ENCODE peak calls at places on chromosomes 12 and 14, in six cellular contexts. Z, K, E, X, W and T are unnamed samples.

GRCh38 chr14:100045687-100046344 is 19.4 kb upstream of the EVL start:
- DNase-seq in W (no peak), X (no peak), E (no peak), Z (no peak), K (no peak), T (no peak)

GRCh38 chr12:13588574-13588973 is 392.0 kb downstream of the EMP1 start:
- DNase-seq in K (no peak), E (no peak), Z (no peak), X (no peak), W (no peak), T (no peak)

GRCh38 chr14:32932302-32932920 is 6.3 kb upstream of the NPAS3 start:
- DNase-seq in K (no peak), E (no peak), Z (no peak), W (no peak), X (no peak), T (no peak)

GRCh38 chr12:63007726-63008125 is 72.8 kb upstream of the PPM1H start:
- DNase-seq in Z (no peak), W (no peak), E (no peak), K (no peak), X (no peak), T (no peak)

GRCh38 chr12:124898200-124898950 is 16.1 kb downstream of the UBC start:
- DNase-seq in X (peak; percentile 62), E (peak; percentile 38), Z (peak; percentile 64), W (peak; percentile 38), K (peak; percentile 72), T (no peak)

GRCh38 chr12:14948672-14949071 is 10.3 kb upstream of the ERP27 start:
- DNase-seq in K (peak; percentile 50), X (peak; percentile 68), E (peak; percentile 27), Z (peak; percentile 69), W (no peak), T (peak; percentile 29)

GRCh38 chr14:103360548-103360947 is 24.7 kb upstream of the MARK3 start:
- DNase-seq in E (no peak), X (no peak), K (no peak), Z (no peak), W (no peak), T (no peak)

GRCh38 chr12:94074216-94074969 is 74.0 kb upstream of the PLXNC1 start:
- DNase-seq in X (no peak), Z (no peak), E (no peak), K (no peak), W (no peak), T (no peak)

GRCh38 chr14:55103005-55103640 is 25.9 kb upstream of the LGALS3 start:
- DNase-seq in Z (peak; percentile 97), W (no peak), E (peak; percentile 21), X (peak; percentile 76), K (peak; percentile 45), T (peak; percentile 80)

GRCh38 chr12:132588319-132588718 is 22.1 kb downstream of the LRCOL1 start:
- DNase-seq in K (no peak), Z (no peak), E (no peak), X (no peak), W (no peak), T (no peak)

GRCh38 chr12:117034249-117034648 is 65.0 kb downstream of the TESC start:
- DNase-seq in K (no peak), Z (no peak), X (no peak), E (no peak), W (no peak), T (no peak)

GRCh38 chr12:28884861-28885260 is 264.2 kb upstream of the FAR2 start:
- DNase-seq in Z (no peak), K (no peak), X (no peak), E (no peak), W (no peak), T (no peak)

GRCh38 chr12:58441483-58441882 is 478.8 kb downstream of the LRIG3 start:
- DNase-seq in W (no peak), Z (no peak), E (no peak), K (no peak), X (no peak), T (no peak)

GRCh38 chr14:67477926-67478915 is 10.3 kb downstream of the TMEM229B start:
- DNase-seq in Z (no peak), X (peak; percentile 95), K (no peak), W (no peak), E (no peak), T (peak; percentile 65)

GRCh38 chr12:108838194-108839010 is 19.0 kb downstream of the SSH1 start:
- DNase-seq in W (no peak), Z (peak; percentile 99), X (peak; percentile 73), K (peak; percentile 83), E (peak; percentile 45), T (peak; percentile 92)

GRCh38 chr14:41570415-41571155 is 36.1 kb upstream of the LRFN5 start:
- DNase-seq in W (no peak), X (peak; percentile 57), E (no peak), Z (no peak), K (no peak), T (no peak)

GRCh38 chr14:71815110-71815509 is 117.1 kb upstream of the RGS6 start:
- DNase-seq in W (no peak), E (no peak), K (no peak), Z (no peak), X (no peak), T (no peak)

GRCh38 chr12:114729731-114730130 is 45.8 kb upstream of the TBX3 start:
- DNase-seq in Z (peak; percentile 82), X (no peak), W (no peak), K (no peak), E (no peak), T (no peak)

GRCh38 chr12:61023231-61023630 is 1237.0 kb upstream of the USP15 start:
- DNase-seq in E (no peak), K (no peak), Z (no peak), W (no peak), X (no peak), T (no peak)

GRCh38 chr12:96981053-96981452 is 74.0 kb downstream of the NEDD1 start:
- DNase-seq in X (no peak), K (no peak), W (no peak), Z (peak; percentile 66), E (no peak), T (peak; percentile 16)

GRCh38 chr12:110345963-110346362 is 57.5 kb downstream of the ANAPC7 start:
- DNase-seq in W (no peak), E (no peak), X (no peak), Z (no peak), K (no peak), T (no peak)

GRCh38 chr14:47674148-47674545 is 1.3 kb downstream of the MDGA2 start:
- DNase-seq in Z (no peak), K (no peak), W (no peak), E (no peak), X (no peak), T (no peak)

GRCh38 chr12:84134797-84135366 is 777.7 kb downstream of the SLC6A15 start:
- DNase-seq in K (no peak), W (no peak), E (no peak), Z (no peak), X (no peak), T (no peak)

GRCh38 chr14:21300892-21301291 is 21.0 kb downstream of the RPGRIP1 start:
- DNase-seq in E (no peak), Z (peak; percentile 11), K (peak; percentile 36), W (no peak), X (peak; percentile 43), T (no peak)

GRCh38 chr14:64825498-64825897 is 54.2 kb downstream of the SPTB start:
- DNase-seq in K (no peak), W (no peak), E (no peak), X (peak; percentile 55), Z (no peak), T (no peak)

GRCh38 chr12:122834229-122834920 is 882 bp upstream of the HIP1R start:
- DNase-seq in E (no peak), Z (peak; percentile 74), W (no peak), X (peak; percentile 86), K (no peak), T (peak; percentile 71)

GRCh38 chr14:74703043-74703442 is 9.8 kb downstream of the AREL1 start:
- DNase-seq in W (no peak), E (no peak), Z (no peak), X (no peak), K (no peak), T (no peak)

GRCh38 chr12:84924956-84925355 is 12.4 kb upstream of the SLC6A15 start:
- DNase-seq in K (no peak), X (no peak), Z (peak; percentile 70), E (no peak), W (no peak), T (no peak)

GRCh38 chr12:53994268-53994690 is 5.7 kb upstream of the HOXC9 start:
- DNase-seq in W (no peak), X (no peak), E (no peak), K (no peak), Z (no peak), T (no peak)

GRCh38 chr12:617304-617915 is 45.8 kb downstream of the NINJ2 start:
- DNase-seq in E (no peak), Z (no peak), W (no peak), X (no peak), K (no peak), T (no peak)

GRCh38 chr14:92914087-92914656 is 8.8 kb upstream of the CHGA start:
- DNase-seq in E (no peak), X (no peak), K (peak; percentile 42), W (no peak), Z (peak; percentile 27), T (no peak)

GRCh38 chr14:50860478-50861086 is 11.3 kb upstream of the ABHD12B start:
- DNase-seq in Z (peak; percentile 86), E (peak; percentile 82), K (peak; percentile 85), W (peak; percentile 7), X (peak; percentile 94), T (peak; percentile 85)

GRCh38 chr12:86660488-86661171 is 404.4 kb upstream of the MGAT4C start:
- DNase-seq in W (no peak), Z (peak; percentile 70), K (no peak), E (no peak), X (no peak), T (no peak)